ENCODE peak calls at places on chromosome 7, in four cellular contexts. O is IMR-90, G is K562, J is HepG2. C is an unnamed sample.

GRCh38 chr7:2911466-2911865 is 67.4 kb upstream of the GNA12 start:
- DNase-seq in G (no peak), O (no peak), J (no peak), C (no peak)

GRCh38 chr7:54860003-54860775 is 101.2 kb upstream of the SEC61G start:
- DNase-seq in O (peak), J (no peak), G (no peak), C (no peak)

GRCh38 chr7:16627236-16627635 is 18.3 kb downstream of the ANKMY2 start:
- DNase-seq in J (no peak), O (peak), G (no peak), C (no peak)

GRCh38 chr7:121178869-121179497 is 149.8 kb upstream of the WNT16 start:
- DNase-seq in G (no peak), O (no peak), J (no peak), C (no peak)

GRCh38 chr7:22730921-22731654 is 4.1 kb downstream of the IL6 start:
- DNase-seq in J (no peak), O (peak), G (no peak), C (no peak)

GRCh38 chr7:31371621-31372020 is 31.1 kb upstream of the NEUROD6 start:
- DNase-seq in G (no peak), J (no peak), O (no peak), C (no peak)

GRCh38 chr7:134462337-134462925 is 3.5 kb upstream of the AKR1B1 start:
- DNase-seq in J (peak), G (no peak), O (peak), C (no peak)

GRCh38 chr7:94578615-94579014 is 69.0 kb downstream of the CASD1 start:
- DNase-seq in J (no peak), O (no peak), G (no peak), C (no peak)

GRCh38 chr7:234041-234711 is 41.8 kb downstream of the FAM20C start:
- DNase-seq in J (no peak), O (peak), G (no peak), C (no peak)

DNA sequence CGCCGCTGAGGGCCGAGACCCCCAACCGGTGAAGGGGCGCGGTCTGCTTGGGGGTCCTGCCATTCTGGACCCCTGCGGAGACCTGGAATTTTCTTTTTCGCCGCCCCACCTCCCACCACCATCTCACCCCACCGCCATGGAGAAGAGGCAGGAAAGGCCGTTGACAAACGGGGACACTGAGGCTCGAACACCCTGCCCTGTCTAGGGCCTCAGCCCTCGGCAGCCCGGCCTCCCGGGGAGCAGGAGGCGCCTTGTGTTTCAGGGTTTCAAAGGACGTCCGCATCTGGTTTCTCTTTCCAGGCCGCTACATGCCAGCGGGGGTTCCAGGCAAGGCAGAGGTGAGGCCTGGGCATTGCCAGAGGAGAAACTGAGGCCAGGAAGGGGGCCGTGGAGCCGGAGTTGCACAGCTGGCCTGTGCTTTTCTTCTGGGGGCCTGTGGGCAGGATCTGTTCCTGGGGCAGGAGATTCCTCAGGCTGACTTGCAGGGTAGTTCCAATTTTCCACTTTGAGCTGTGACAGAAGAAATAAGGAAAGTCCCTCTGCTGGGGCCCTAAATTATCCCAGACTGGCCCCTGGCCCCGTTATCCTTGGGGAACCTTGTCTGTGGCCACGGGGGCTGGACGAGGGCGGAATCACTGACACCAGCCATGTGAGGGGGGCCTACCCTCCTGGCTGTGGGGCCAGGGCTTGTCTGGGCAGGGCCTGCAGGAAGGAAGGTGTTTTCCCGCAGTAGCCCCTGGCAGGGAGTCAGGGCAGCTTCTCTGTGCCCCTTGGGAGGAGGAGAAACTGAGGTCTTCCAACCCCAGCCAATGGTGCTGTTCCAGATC is 873 bp upstream of the MICALL2 start:
- DNase-seq in G (no peak), O (no peak), J (no peak), C (no peak)
- H2AFZ ChIP-seq in G (peak), O (peak), J (no peak), C (no peak)

GRCh38 chr7:129948338-129948737 is 4.4 kb downstream of the UBE2H start:
- DNase-seq in O (no peak), J (no peak), G (no peak), C (no peak)

GRCh38 chr7:129948877-129949291 is 3.9 kb downstream of the UBE2H start:
- DNase-seq in G (peak), O (peak), J (peak), C (peak)

GRCh38 chr7:129947701-129948100 is 5.1 kb downstream of the UBE2H start:
- DNase-seq in G (no peak), J (no peak), O (no peak), C (no peak)

GRCh38 chr7:129947001-129947400 is 5.8 kb downstream of the UBE2H start:
- DNase-seq in G (no peak), O (no peak), J (no peak), C (no peak)

DNA sequence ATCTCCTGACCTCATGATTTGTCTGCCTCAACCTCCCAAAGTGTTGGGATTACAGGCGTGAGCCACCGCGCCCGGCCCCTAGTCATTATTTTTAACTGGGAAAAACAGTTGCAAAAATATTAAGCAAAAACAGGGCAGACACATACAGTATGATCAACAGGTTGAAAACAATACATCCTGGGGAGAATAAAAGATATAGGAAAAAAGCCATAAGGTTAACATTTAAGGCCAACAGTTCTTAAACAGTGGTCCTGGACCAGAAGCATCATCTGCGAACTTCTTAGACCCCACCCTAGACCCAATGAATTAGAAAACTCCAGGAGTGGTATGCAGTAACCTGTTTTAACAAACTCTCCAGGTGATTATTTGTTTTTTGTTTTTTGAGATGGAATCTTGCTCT is 6.5 kb downstream of the UBE2H start:
- DNase-seq in G (no peak), J (no peak), O (no peak), C (no peak)
- TF ChIP-seq MAFK in G (no peak), J (no peak), O (no peak), C (no peak)

GRCh38 chr7:158348446-158348845 is 239.2 kb downstream of the PTPRN2 start:
- DNase-seq in G (no peak), O (no peak), J (no peak), C (no peak)
- H2AFZ ChIP-seq in G (no peak), O (no peak), J (no peak), C (no peak)

GRCh38 chr7:10889266-10889898 is 84.3 kb upstream of the PHF14 start:
- DNase-seq in O (peak), G (peak), J (peak), C (peak)

GRCh38 chr7:10888861-10889260 is 84.8 kb upstream of the PHF14 start:
- DNase-seq in J (no peak), G (no peak), O (no peak), C (no peak)
- TF ChIP-seq MAFK in J (no peak), G (no peak), O (no peak), C (no peak)

DNA sequence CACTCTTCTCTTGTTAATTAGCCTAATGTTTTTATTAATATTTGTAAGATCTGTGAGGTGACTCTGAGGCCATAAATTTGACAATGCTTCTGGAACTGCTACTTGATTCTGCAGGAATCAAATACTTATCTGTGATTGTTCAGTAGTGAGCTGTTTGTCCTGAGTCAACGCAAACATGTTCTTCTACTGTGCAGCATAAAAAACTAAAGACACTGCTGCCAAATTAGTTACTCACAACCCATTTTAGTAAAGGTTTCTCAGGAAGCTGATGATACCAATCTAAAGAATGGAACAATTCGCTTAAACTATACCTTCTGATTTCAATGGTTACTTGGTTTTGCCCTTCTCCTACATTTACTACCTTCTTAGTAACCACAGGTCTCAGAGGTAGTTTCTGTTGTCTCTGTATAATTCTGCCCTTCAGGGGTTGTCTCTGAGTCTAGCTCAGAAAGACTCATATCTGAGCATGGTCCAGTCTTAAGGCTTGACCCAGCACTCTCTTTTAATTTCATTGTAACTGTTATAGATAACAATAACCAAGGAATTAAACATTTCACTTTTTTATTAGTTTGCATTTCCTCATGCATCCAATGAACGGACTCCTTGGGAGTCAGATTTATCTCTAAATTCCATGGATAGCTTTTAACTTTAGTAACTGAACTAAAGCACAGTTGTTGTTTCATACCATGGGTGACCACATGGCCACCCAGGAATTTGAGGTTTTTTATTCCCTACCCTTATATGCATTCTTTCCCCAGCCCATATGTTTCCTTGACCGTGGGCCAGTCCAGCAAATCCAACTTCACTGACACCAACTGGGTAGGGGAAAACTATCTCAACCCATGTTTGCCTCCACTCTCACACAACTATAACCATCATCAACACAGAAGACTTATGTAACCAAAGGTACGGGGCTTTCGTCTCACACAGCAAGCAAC is 309.5 kb upstream of the TEX47 start:
- DNase-seq in J (no peak), G (no peak), O (no peak), C (no peak)
- H2AFZ ChIP-seq in J (no peak), G (no peak), O (no peak), C (no peak)

GRCh38 chr7:24384362-24385030 is 100.5 kb downstream of the NPY start:
- DNase-seq in G (no peak), O (no peak), J (no peak), C (no peak)

GRCh38 chr7:24381919-24382505 is 98.0 kb downstream of the NPY start:
- DNase-seq in G (peak), J (peak), O (no peak), C (no peak)

GRCh38 chr7:24383055-24383454 is 99.1 kb downstream of the NPY start:
- DNase-seq in J (no peak), G (no peak), O (no peak), C (no peak)

GRCh38 chr7:24373556-24373955 is 89.6 kb downstream of the NPY start:
- DNase-seq in O (no peak), G (no peak), J (no peak), C (no peak)

GRCh38 chr7:24378871-24379608 is 95.0 kb downstream of the NPY start:
- DNase-seq in J (no peak), G (no peak), O (peak), C (no peak)
- TF ChIP-seq MAFK in J (no peak), G (no peak), O (no peak), C (no peak)

DNA sequence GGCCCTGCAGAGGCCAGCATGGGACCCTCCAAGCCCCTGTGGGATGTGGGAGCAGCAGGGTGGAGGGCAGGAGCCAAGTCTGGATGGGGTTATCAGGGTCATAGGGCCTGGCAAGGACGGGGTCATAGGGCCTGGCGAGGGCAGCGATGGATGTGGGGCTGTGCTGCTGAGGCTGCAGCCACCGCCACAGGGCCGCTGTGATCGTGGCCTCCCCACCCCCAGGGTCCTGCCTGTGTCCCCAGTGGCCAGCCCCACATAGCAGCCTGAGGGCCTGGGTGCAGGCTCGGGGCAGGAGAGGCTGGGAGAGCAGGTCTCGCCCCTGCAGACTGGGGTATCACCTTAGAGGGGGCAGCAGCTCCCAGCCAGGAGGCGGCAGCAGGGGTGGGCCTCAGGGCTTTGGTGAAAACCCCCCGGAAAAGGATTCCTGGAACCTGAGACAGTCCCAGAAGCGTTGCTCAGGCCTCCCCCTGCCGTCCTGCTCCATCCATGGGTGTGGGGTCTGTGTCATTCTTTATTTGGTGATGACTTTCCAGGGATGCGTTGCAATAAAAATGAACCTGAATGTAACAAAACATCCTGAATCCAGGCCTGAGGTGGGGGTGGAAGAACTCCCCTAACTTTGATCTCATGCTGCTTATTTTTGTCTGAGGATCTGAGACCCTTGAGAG is 107.3 kb upstream of the SHH start:
- DNase-seq in J (no peak), O (no peak), G (no peak), C (no peak)
- H2AFZ ChIP-seq in J (no peak), O (peak), G (no peak), C (no peak)

DNA sequence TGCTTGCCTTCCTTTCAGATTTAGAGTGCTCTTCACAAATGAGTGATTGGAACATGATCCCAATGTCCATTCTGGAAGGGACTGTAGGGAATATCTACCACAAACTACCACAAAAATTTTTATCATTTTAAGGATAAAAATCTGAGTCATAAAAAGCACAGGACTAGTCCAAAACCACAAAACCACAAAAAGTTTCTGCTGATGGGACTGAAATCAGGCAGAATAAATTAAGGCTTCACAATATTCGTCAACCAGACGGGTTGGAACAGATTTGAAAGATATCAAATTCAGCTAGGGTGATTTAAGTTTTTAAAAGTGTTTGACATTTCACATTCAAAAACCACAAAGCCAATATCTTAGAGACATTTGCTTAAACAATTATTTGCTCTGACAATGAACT is 100.1 kb upstream of the PTN start:
- DNase-seq in G (no peak), J (no peak), O (peak), C (no peak)
- TF ChIP-seq MAFK in G (no peak), J (no peak), O (peak), C (no peak)

DNA sequence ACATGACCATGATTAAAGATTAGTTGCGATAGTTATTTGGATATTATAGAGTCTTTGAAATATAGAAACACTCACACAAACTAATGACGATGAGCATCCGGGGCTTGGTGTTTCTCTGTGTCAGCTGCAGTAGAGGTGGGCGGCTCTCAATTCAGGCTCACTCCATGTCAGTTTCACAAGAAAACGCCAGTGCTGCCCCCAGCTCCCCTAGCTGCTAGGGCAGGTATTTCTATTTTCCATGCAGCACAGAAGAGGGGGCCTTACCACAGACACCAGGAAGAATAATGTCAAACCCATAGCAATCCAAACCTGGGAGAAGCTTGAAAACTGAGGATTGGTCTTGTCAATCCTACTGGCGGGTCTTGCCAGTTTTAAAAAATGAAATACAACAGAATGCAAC is 197.1 kb downstream of the PHTF2 start:
- DNase-seq in G (peak), J (peak), O (peak), C (no peak)
- H2AFZ ChIP-seq in G (peak), J (no peak), O (no peak), C (no peak)

DNA sequence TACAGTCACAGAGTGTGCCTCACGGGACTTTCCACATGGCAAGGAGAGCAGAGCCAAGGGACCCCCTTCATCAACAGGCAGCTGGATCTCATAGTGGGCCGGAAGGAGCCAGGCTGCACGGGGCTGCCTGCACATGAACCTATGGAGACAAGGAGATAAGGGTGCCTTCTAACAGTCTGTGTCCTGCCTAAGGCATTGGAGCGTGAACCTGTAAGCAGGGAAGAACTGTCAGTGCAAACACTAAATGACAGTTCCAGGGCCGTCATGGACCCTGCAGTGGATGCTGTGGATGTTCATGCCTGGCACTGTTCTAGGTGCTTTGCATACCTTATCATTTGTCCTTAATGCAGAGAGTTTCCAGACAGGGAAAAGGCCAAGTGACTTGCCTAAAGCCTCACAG is 85.9 kb downstream of the WIPF3 start:
- DNase-seq in J (no peak), G (no peak), O (no peak), C (no peak)
- TF ChIP-seq MAFK in J (no peak), G (no peak), O (no peak), C (no peak)